ENCODE peak calls at places on chromosomes 7 and 10, in eight cellular contexts. Q is H54, W is heart left ventricle, N is A549, M is HCT116, D is esophagus muscularis mucosa, T is prostate gland, U is GM12891. A is an unnamed sample.

GRCh38 chr7:90708841-90709317 is 112.8 kb downstream of the CDK14 start:
- DNase-seq in Q (no peak), W (no peak), N (peak; percentile 41), M (peak; percentile 38), D (no peak), T (no peak), U (no peak), A (no peak)

GRCh38 chr10:91617073-91617580 is 15.7 kb downstream of the PPP1R3C start:
- DNase-seq in Q (peak; percentile 19), W (no peak), N (peak; percentile 45), M (no peak), D (no peak), T (no peak), U (no peak), A (no peak)

GRCh38 chr10:119090026-119090808 is 9.6 kb upstream of the EIF3A start:
- DNase-seq in Q (no peak), W (no peak), N (no peak), M (no peak), D (no peak), T (no peak), U (no peak), A (no peak)

GRCh38 chr7:27106181-27106905 is 3.9 kb upstream of the HOXA2 start:
- DNase-seq in Q (no peak), W (no peak), N (no peak), M (no peak), D (no peak), T (no peak), U (no peak), A (no peak)

GRCh38 chr7:1569440-1569832 is 396 bp downstream of the PSMG3 start:
- DNase-seq in Q (no peak), W (no peak), N (no peak), M (no peak), D (no peak), T (no peak), U (no peak), A (no peak)

GRCh38 chr7:7553386-7553785 is 13.3 kb upstream of the MIOS start:
- DNase-seq in Q (no peak), W (no peak), N (no peak), M (no peak), D (no peak), T (no peak), U (no peak), A (no peak)

GRCh38 chr7:114356133-114356532 is 58.5 kb upstream of the FOXP2 start:
- DNase-seq in Q (no peak), W (no peak), N (no peak), M (no peak), D (no peak), T (no peak), U (no peak), A (no peak)

GRCh38 chr10:71933651-71934050 is 30.5 kb upstream of the CHST3 start:
- DNase-seq in Q (no peak), W (no peak), N (no peak), M (no peak), D (no peak), T (no peak), U (no peak), A (no peak)

GRCh38 chr7:57305192-57305748 is 144.7 kb upstream of the ZNF716 start:
- DNase-seq in Q (peak; percentile 7), W (no peak), N (no peak), M (no peak), D (no peak), T (no peak), U (no peak), A (no peak)

GRCh38 chr7:157027568-157028527 is 17.4 kb upstream of the MNX1 start:
- DNase-seq in Q (no peak), W (no peak), N (no peak), M (no peak), D (no peak), T (no peak), U (no peak), A (no peak)

DNA sequence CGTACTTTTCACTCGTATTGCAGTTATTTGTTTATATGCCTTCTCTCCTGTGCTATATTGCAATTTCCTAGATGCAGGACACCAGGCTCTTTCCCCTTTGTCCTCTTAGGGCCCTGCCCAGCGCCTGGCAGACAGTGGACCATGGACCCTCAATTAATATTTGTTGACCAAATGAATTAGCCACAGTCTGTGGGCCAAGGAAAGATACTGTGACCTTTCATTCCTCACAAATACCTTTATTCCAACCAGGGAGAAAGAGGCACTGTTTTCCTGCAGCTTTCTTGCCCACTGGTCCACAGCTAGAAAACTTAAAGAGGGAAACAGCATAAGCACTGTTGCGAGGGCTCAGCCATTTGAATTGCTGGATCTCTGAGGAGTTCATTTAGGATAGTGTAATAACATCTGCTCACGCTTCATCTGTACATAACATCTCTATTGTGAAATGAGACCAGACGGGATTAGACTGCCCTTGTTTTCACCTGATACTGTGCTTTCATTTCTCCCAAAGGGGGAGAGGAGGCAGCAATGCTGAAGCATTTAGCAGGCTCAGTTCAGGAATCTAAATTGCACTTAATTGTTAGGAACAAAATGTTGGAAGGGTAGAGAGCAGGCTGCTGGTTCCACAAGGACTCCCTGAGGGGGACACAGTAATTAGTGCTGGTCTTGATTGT is 46.7 kb downstream of the TNS3 start:
- DNase-seq in Q (no peak), W (no peak), N (no peak), M (no peak), D (no peak), T (no peak), U (no peak), A (no peak)
- TF ChIP-seq POLR2A in Q (no peak), W (no peak), N (no peak), M (no peak), D (no peak), T (no peak), U (no peak), A (peak; percentile 22)

DNA sequence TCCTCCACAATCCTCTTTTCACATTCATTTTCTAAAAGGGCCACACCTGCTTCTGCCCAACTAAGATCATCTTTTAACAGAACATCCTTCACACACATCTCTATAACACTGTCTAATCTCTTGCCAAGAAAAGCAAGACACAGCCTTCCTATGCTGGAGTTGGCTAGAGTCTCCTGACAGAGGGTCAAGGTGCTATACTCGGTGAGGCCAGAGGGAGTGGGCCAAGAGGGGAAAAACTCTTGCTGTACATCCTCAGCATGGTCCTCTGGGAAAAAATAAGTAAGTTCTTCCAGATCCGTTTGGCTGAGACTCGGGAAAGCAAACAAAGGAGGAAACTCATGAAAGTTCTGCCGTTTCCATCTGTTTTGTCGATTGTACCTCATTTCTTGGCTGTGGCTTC is 34.0 kb downstream of the VWDE start:
- DNase-seq in Q (no peak), W (no peak), N (no peak), M (no peak), D (no peak), T (no peak), U (no peak), A (no peak)
- TF ChIP-seq POLR2A in Q (no peak), W (no peak), N (no peak), M (no peak), D (no peak), T (no peak), U (no peak), A (no peak)

DNA sequence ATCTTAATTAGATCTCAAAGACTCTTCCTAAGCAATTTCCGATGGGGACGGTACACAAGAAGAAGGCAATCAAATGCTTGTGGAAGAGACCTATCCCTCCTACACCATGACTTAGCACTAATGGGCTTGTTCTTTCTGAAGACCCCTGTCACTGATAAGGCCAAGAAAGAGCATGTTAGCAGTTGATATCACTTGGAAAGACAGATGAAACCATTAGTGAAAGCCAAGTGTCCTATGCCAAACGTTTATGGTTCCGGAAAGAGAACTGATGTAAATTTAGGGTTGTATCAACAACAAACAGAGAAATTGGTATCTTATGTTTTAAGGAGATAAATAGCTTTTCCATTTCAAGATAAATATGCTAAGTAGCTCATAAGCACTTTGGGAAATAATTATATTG is 6.5 kb downstream of the UROS start:
- DNase-seq in Q (no peak), W (no peak), N (no peak), M (no peak), D (no peak), T (no peak), U (no peak), A (no peak)
- TF ChIP-seq POLR2A in Q (no peak), W (no peak), N (no peak), M (no peak), D (no peak), T (no peak), U (no peak), A (no peak)

GRCh38 chr10:110569736-110570135 is 2.2 kb downstream of the SMC3 start:
- DNase-seq in Q (no peak), W (no peak), N (no peak), M (no peak), D (no peak), T (no peak), U (no peak), A (no peak)

GRCh38 chr10:110566472-110567200 is 859 bp upstream of the SMC3 start:
- DNase-seq in Q (no peak), W (no peak), N (no peak), M (no peak), D (no peak), T (no peak), U (no peak), A (no peak)

GRCh38 chr10:110568055-110568735 is 700 bp downstream of the SMC3 start:
- DNase-seq in Q (peak; percentile 28), W (no peak), N (peak; percentile 38), M (no peak), D (no peak), T (peak; percentile 25), U (peak; percentile 16), A (peak; percentile 5)

GRCh38 chr10:110569120-110569519 is 1.6 kb downstream of the SMC3 start:
- DNase-seq in Q (no peak), W (no peak), N (no peak), M (no peak), D (no peak), T (no peak), U (no peak), A (no peak)

GRCh38 chr10:110567201-110568054 is at the start of gene SMC3:
- DNase-seq in Q (peak; percentile 76), W (peak; percentile 92), N (peak; percentile 97), M (peak; percentile 96), D (peak; percentile 98), T (peak; percentile 83), U (peak; percentile 56), A (peak; percentile 82)
- TF ChIP-seq POLR2A in Q (peak; percentile 92), W (no peak), N (peak; percentile 88), M (peak; percentile 98), D (peak; percentile 48), T (peak; percentile 30), U (peak; percentile 83), A (peak; percentile 63)

DNA sequence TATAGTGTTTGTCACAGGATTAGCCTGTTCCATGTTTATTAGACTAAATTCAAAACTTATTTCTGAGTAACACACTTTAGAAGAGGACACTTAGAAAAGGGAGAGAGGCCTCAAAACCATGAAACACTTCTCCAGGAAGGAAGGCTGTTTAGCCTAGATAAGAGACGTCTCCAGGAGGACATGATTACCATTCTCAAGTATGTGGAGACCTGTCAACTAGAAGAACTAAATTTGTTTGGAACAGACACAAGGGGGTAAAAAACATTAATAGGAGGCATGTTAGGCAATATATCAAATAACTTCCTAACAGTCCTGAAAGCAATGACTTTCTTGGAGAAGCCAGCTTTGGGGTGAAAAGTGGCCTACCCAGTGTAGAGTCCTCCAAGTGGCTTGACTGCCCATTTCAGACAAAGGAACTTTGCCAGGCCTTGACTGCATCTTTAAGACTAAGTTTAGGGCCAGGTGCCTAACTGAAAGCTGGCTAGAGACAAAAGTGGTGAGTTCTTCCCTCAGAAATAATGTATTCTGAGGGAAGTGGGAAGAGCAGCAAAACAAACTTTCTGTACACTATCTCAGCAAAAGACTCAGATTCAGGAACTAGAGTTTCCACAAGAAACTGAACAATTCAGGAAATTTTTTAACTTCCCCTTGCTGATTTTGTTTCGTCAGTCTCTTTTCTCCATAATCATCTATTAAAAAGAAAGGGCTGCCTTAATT is 11.8 kb downstream of the NCOA4 start:
- DNase-seq in Q (no peak), W (no peak), N (no peak), M (no peak), D (no peak), T (no peak), U (no peak), A (no peak)
- TF ChIP-seq POLR2A in Q (no peak), W (no peak), N (no peak), M (no peak), D (no peak), T (no peak), U (no peak), A (no peak)

A was measured in gastrocnemius medialis.